ENCODE peak calls at places on chromosomes 5 and 9, in four cellular contexts. Y, A, G and E are unnamed samples.

GRCh38 chr5:52746539-52746938 is 41.2 kb upstream of the ITGA1 start:
- DNase-seq in Y (no peak), A (no peak), G (peak), E (no peak)

GRCh38 chr9:89496645-89497044 is 1.3 kb downstream of the SEMA4D start:
- DNase-seq in Y (no peak), A (no peak), G (no peak), E (no peak)

GRCh38 chr5:137442660-137443059 is 56.5 kb downstream of the SPOCK1 start:
- DNase-seq in Y (no peak), A (no peak), G (no peak), E (no peak)

GRCh38 chr9:9751996-9752395 is 860.8 kb downstream of the PTPRD start:
- DNase-seq in Y (no peak), A (no peak), G (no peak), E (no peak)

GRCh38 chr5:117623042-117623815 is 1048.6 kb upstream of the SEMA6A start:
- DNase-seq in Y (no peak), A (no peak), G (no peak), E (no peak)

GRCh38 chr5:308672-309271 is 12.7 kb upstream of the AHRR start:
- DNase-seq in Y (no peak), A (no peak), G (peak), E (no peak)

GRCh38 chr9:87662808-87663528 is 63.0 kb upstream of the CTSL start:
- DNase-seq in Y (peak), A (no peak), G (peak), E (peak)

GRCh38 chr5:80406980-80407734 is 707 bp upstream of the ZFYVE16 start:
- DNase-seq in Y (peak), A (no peak), G (peak), E (no peak)

GRCh38 chr9:36407122-36407723 is 7.2 kb upstream of the RNF38 start:
- DNase-seq in Y (peak), A (no peak), G (peak), E (no peak)

GRCh38 chr9:13431137-13431536 is 151.6 kb upstream of the MPDZ start:
- DNase-seq in Y (no peak), A (no peak), G (no peak), E (no peak)

GRCh38 chr5:123810911-123811310 is 298.9 kb downstream of the CSNK1G3 start:
- DNase-seq in Y (no peak), A (no peak), G (no peak), E (no peak)

GRCh38 chr5:65760504-65761275 is 38.7 kb downstream of the NLN start:
- DNase-seq in Y (no peak), A (no peak), G (peak), E (no peak)

GRCh38 chr9:87307810-87308209 is 189.9 kb upstream of the DAPK1 start:
- DNase-seq in Y (no peak), A (no peak), G (no peak), E (no peak)

GRCh38 chr9:73806876-73807275 is 655.2 kb downstream of the ANXA1 start:
- DNase-seq in Y (no peak), A (no peak), G (no peak), E (no peak)

GRCh38 chr9:2559212-2560152 is 62.1 kb upstream of the VLDLR start:
- DNase-seq in Y (no peak), A (peak), G (peak), E (peak)

GRCh38 chr5:150778517-150779396 is at the start of gene SMIM3:
- DNase-seq in Y (peak), A (peak), G (peak), E (no peak)
- TF ChIP-seq CTCF in Y (peak), A (peak), G (peak), E (no peak)

GRCh38 chr9:117869287-117869686 is 165.1 kb downstream of the TLR4 start:
- DNase-seq in Y (no peak), A (no peak), G (no peak), E (no peak)
- TF ChIP-seq CTCF in Y (no peak), A (no peak), G (no peak), E (no peak)

GRCh38 chr9:100324594-100325200 is 28.0 kb downstream of the TEX10 start:
- DNase-seq in Y (no peak), A (no peak), G (peak), E (no peak)
- TF ChIP-seq CTCF in Y (peak), A (peak), G (peak), E (no peak)

GRCh38 chr5:168086104-168086610 is 205.3 kb upstream of the WWC1 start:
- DNase-seq in Y (peak), A (no peak), G (peak), E (no peak)
- TF ChIP-seq CTCF in Y (peak), A (no peak), G (peak), E (no peak)

DNA sequence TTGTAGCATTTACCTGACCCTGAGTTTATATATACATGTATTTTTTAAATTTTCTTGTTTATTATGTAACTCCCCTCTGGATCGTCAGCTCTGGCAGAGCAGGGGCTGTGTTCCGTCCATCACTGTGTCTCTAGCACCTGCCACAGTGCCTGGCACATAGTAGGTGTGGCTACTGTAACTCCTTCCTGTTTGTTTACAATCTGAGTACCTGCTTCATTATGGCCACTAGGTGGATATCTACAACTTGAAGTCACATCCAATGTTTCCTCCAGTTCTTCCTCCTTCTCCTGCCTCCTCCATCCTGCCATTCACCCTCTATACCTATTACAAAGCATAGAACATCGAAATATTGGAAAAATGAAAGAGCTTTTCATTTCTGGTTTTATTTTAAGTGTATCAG is 14.2 kb upstream of the PPP1R2B start:
- DNase-seq in Y (no peak), A (no peak), G (no peak), E (no peak)
- TF ChIP-seq CTCF in Y (peak), A (no peak), G (peak), E (no peak)

GRCh38 chr5:119301210-119301609 is 54.6 kb upstream of the TNFAIP8 start:
- DNase-seq in Y (no peak), A (no peak), G (no peak), E (no peak)

GRCh38 chr5:119304439-119304838 is 51.4 kb upstream of the TNFAIP8 start:
- DNase-seq in Y (no peak), A (no peak), G (no peak), E (no peak)

GRCh38 chr5:119301947-119302346 is 53.9 kb upstream of the TNFAIP8 start:
- DNase-seq in Y (no peak), A (no peak), G (peak), E (no peak)

GRCh38 chr5:119302449-119302848 is 53.4 kb upstream of the TNFAIP8 start:
- DNase-seq in Y (no peak), A (no peak), G (no peak), E (no peak)

GRCh38 chr5:119302916-119303897 is 52.6 kb upstream of the TNFAIP8 start:
- DNase-seq in Y (peak), A (no peak), G (peak), E (no peak)
- TF ChIP-seq CTCF in Y (peak), A (no peak), G (no peak), E (no peak)

GRCh38 chr5:38417658-38418017 is 138.8 kb downstream of the LIFR start:
- DNase-seq in Y (no peak), A (no peak), G (no peak), E (no peak)

GRCh38 chr5:38422622-38423021 is 133.8 kb downstream of the LIFR start:
- DNase-seq in Y (no peak), A (no peak), G (no peak), E (no peak)

GRCh38 chr5:38423536-38424178 is 132.8 kb downstream of the LIFR start:
- DNase-seq in Y (no peak), A (no peak), G (no peak), E (no peak)

GRCh38 chr5:38420246-38420645 is 136.2 kb downstream of the LIFR start:
- DNase-seq in Y (no peak), A (no peak), G (peak), E (no peak)

GRCh38 chr5:38420691-38421395 is 135.6 kb downstream of the LIFR start:
- DNase-seq in Y (peak), A (no peak), G (peak), E (peak)
- TF ChIP-seq CTCF in Y (peak), A (peak), G (peak), E (peak)

DNA sequence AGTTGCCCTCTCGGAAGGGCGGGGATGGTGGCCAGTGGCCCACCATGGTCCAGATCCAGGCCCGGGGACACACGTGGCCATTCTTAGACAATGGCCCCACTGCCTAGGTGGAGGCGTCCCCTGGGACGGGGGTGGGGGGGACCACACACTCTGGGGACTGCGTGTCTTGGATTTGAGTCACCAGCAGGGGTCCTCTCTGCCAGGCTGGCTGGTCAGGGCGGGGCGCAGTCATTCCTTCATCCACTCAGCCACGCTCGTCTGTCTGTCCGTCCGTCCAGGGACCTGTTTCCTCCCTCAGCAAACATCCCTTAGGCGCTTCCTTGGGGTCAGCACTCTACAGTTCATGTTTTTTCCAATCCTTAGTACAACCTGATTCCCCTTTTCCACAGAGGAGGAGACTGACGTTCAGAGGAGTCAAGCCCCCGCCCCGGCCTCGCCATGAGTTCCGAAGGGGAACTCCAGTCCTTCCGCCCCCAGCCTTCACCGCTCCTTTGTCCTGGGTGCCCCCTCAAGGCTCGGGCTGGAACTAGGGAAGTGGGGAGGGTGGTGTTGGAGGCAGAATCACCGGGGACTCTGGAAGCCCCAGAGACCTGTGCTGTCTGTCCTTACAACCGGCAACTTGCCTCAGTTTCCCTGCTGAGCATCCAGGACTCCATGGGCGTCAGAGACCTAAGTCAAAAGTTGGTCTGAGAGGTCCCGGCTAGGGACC is 276.6 kb upstream of the MVB12B start:
- DNase-seq in Y (no peak), A (no peak), G (no peak), E (no peak)
- TF ChIP-seq CTCF in Y (peak), A (no peak), G (peak), E (no peak)

GRCh38 chr5:111694183-111694582 is 62.8 kb downstream of the NREP start:
- DNase-seq in Y (no peak), A (no peak), G (peak), E (no peak)

GRCh38 chr5:111699324-111699723 is 57.7 kb downstream of the NREP start:
- DNase-seq in Y (no peak), A (no peak), G (no peak), E (no peak)

GRCh38 chr5:111697215-111697614 is 59.8 kb downstream of the NREP start:
- DNase-seq in Y (no peak), A (no peak), G (no peak), E (no peak)

GRCh38 chr5:111699976-111700375 is 57.0 kb downstream of the NREP start:
- DNase-seq in Y (no peak), A (no peak), G (no peak), E (no peak)

DNA sequence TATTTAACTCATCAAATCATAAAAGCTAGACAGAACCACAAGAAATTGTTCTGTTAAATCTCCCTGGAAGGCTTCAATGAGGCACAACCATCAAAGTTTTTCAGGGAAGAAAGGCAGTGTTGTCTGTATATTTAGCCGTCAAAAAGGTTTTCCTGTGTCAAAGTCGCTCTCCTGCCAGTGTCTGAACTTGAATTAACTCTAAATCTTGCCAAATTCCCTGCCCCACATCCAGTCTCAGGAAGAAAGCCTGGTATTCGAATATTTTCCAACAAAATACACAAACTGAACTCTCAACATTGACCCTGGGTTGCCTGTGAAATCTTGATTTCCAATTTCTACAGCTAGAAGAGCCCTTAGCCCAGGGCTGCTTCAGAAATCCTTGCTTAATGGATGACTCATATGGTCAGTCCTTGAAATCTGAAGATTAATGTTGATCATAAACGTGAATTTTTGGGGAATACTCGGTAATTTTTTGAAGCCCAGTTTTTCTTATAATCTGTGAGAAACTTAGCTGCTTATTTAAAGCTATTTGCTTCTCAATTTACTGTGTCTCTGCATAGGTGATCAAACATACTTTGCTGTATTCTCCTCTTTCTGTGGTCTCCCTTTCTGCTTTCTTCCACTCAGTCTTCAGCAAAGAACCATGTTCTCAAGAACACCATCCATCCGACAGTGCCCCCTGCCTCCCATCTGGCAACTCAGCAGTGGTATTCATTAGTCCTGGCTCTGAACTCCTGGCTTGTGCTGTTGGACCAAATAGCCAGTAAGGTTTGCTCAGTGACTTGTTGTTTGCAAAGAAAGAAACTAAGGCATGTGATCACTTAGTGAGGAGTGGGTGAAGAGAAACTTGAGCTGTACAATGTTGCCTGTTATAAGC is 58.9 kb downstream of the NREP start:
- DNase-seq in Y (no peak), A (no peak), G (peak), E (no peak)
- TF ChIP-seq CTCF in Y (peak), A (peak), G (no peak), E (no peak)

GRCh38 chr5:173884402-173885053 is 3.6 kb upstream of the CPEB4 start:
- DNase-seq in Y (peak), A (no peak), G (no peak), E (no peak)

GRCh38 chr5:173883347-173883924 is 4.7 kb upstream of the CPEB4 start:
- DNase-seq in Y (no peak), A (no peak), G (no peak), E (no peak)

GRCh38 chr5:173885481-173886010 is 2.6 kb upstream of the CPEB4 start:
- DNase-seq in Y (peak), A (no peak), G (no peak), E (no peak)

GRCh38 chr5:173886157-173886556 is 2.0 kb upstream of the CPEB4 start:
- DNase-seq in Y (no peak), A (no peak), G (no peak), E (no peak)

DNA sequence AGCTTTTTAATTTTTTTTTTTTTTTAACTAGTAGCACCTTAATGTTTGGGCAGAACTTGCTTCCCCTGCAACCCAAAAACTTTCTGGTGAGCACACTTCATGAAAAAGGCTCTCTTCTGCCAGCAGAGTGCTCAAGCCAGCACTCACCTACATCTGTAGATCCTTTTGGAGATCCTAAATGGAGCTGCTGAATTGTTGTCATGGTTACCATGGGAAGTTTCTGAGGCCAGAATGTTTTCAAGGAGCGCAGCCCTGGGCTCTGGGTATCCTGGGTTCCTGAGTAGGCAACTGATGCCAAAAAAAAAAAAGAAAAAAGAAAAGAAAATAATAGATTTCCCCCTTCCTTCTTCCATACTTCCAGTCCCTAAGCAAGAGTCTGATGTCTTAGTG is 3.1 kb upstream of the CPEB4 start:
- DNase-seq in Y (no peak), A (no peak), G (no peak), E (no peak)
- TF ChIP-seq CTCF in Y (no peak), A (no peak), G (no peak), E (no peak)